ENCODE peak calls at places on chromosomes 5 and 9, in seven cellular contexts. K is tibial nerve, L is K562, H is sigmoid colon, V is esophagus muscularis mucosa, E is HepG2, A is ovary. U is an unnamed sample.

GRCh38 chr9:16809912-16810610 is 60.4 kb downstream of the BNC2 start:
- DNase-seq in A (no peak), E (no peak), V (no peak), H (no peak), L (no peak), K (no peak), U (no peak)

GRCh38 chr5:32710859-32711692 is at the start of gene NPR3:
- DNase-seq in E (no peak), H (peak; percentile 69), K (no peak), V (no peak), L (no peak), A (peak; percentile 50), U (no peak)

GRCh38 chr5:73899055-73899454 is 273.1 kb downstream of the ARHGEF28 start:
- DNase-seq in V (peak; percentile 78), E (no peak), A (no peak), H (no peak), L (no peak), K (no peak), U (no peak)

GRCh38 chr9:20437466-20437865 is 184.8 kb downstream of the MLLT3 start:
- DNase-seq in L (no peak), E (no peak), K (no peak), V (no peak), H (no peak), A (no peak), U (no peak)

GRCh38 chr9:76905661-76905983 is 292 bp downstream of the PRUNE2 start:
- DNase-seq in A (no peak), L (no peak), E (no peak), K (no peak), H (no peak), V (no peak), U (no peak)

GRCh38 chr9:20623021-20623747 is 885 bp upstream of the MLLT3 start:
- DNase-seq in V (no peak), A (peak; percentile 57), E (no peak), L (no peak), H (peak; percentile 70), K (peak; percentile 14), U (peak; percentile 46)

GRCh38 chr9:90423661-90424193 is 218.9 kb downstream of the DIRAS2 start:
- DNase-seq in V (no peak), H (no peak), A (no peak), L (no peak), K (no peak), E (no peak), U (no peak)

GRCh38 chr5:41856644-41857491 is 13.4 kb downstream of the OXCT1 start:
- DNase-seq in K (peak; percentile 75), V (no peak), L (peak; percentile 64), A (no peak), H (no peak), E (peak; percentile 58), U (no peak)

GRCh38 chr9:127739614-127740322 is 4.7 kb upstream of the TOR2A start:
- DNase-seq in K (no peak), E (no peak), L (no peak), V (no peak), A (no peak), H (no peak), U (no peak)

DNA sequence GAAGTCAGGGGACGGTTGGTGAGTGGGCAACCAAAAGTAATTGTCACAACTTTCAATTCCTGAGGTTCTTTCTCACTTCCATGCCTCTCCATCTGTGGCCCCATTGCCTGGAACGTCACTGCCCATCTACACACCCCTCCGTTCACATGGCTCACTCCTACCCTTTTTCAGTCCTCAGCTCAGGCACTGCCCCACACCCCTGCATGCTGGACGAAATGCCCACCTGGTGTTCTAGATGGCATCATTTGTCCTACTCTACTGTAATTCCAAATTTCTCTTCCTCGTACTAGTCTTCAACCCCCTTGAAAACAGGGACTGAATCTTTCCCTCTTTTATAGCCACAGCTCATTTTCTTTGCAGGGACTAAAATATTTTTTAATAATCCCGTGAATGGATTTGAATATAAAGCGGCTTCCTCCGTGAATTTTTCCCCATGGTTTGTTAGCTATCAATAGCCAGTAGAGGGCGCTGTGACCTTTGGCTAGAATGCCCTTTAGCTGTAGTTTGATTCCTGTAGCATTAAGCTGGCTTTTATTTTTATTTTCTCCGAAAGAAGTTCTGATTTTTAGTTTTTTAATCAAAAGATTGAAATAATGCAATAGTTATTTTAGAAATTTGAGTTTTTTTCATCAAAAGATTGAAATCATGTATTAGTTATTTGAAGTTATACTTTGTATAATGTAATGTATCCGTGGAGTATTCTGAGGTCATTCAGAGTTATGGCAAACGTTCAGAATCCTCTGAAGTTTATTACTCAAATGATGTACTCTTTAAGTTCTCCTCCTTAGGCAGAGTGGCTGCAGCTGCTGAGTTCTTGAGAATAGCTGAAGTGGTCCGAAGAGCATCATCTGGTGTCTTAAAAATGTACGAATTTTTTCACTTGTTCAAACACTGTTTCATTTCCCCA is 232.1 kb downstream of the SH3GL2 start:
- DNase-seq in L (peak; percentile 38), A (peak; percentile 50), E (peak; percentile 41), H (peak; percentile 70), K (peak; percentile 73), V (no peak), U (peak; percentile 65)
- H3K27me3 ChIP-seq in L (no peaks in the 10 kb centered on the region), A (no peaks in the 10 kb centered on the region), E (no peaks in the 10 kb centered on the region), H (no peaks in the 10 kb centered on the region), K (no peaks in the 10 kb centered on the region), V (no peaks in the 10 kb centered on the region), U (peaks cover 7% of the 10 kb centered on the region)

GRCh38 chr9:120856700-120857099 is 14.0 kb upstream of the PSMD5 start:
- DNase-seq in A (no peak), L (no peak), K (no peak), V (no peak), H (no peak), E (no peak), U (peak; percentile 88)

GRCh38 chr9:120857902-120858301 is 15.2 kb upstream of the PSMD5 start:
- DNase-seq in A (no peak), E (no peak), H (no peak), K (no peak), V (no peak), L (no peak), U (no peak)

GRCh38 chr9:120855827-120856636 is 13.3 kb upstream of the PSMD5 start:
- DNase-seq in L (no peak), E (no peak), V (no peak), A (no peak), H (no peak), K (no peak), U (no peak)

GRCh38 chr9:120859361-120859760 is 16.6 kb upstream of the PSMD5 start:
- DNase-seq in A (no peak), K (no peak), E (no peak), H (no peak), L (no peak), V (no peak), U (no peak)

GRCh38 chr9:120857481-120857880 is 14.8 kb upstream of the PSMD5 start:
- DNase-seq in K (no peak), H (no peak), E (no peak), V (no peak), L (no peak), A (no peak), U (peak; percentile 50)
- H3K36me3 ChIP-seq in K (peaks cover 89% of the 10 kb centered on the region), H (peaks cover 62% of the 10 kb centered on the region), E (peaks cover 47% of the 10 kb centered on the region), V (peaks cover 36% of the 10 kb centered on the region), L (peaks cover 96% of the 10 kb centered on the region), A (no peaks in the 10 kb centered on the region), U (peaks cover 60% of the 10 kb centered on the region)

DNA sequence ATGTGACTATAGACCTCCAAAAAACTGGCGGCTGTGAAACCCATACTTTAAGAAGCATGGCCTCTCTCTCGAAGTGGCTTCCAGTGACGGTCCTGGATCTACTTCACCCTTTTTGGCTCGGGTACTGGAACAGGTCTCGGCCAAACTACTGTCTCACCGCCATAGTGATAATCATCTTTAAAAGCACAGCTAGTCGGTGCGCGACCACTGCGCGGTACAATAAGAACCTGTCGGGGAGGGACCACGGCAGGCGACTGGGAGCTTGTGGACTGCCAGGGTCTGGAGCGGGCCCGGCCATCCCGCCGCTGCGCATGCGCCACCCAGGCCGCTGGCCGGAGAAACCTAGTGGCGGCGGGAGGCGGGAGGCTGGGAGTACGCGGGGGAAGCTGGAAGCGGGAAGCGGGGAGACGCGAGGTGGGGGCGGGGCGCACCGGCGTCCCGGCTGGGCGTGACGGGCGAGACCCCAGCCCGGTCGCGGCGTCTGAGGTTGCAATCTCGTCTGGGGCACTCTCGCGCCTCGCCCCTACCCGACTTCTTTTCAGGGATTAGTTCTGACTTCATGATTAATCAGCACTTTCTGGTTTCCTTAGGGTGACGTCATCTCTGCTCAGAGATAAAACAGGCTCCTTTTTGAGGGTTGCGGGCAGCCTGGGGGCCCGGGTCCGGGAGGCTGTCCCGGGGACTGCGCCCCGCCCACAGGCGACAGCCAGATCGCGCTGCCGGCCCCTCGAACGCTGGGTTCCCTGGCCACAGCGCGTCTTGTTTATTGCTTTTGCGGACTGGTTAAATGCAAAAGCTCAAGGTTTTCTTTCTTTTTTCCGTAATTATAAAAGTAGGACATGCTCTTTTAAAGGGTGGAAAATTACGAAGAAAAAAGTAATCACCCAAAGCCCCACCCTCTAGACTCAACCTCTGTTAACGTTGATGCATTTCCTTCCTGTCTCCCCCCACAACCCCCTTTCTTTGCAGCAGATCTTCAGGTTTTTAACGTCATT is 266.8 kb downstream of the CWC27 start:
- DNase-seq in L (peak; percentile 97), A (peak; percentile 94), H (peak; percentile 96), V (peak; percentile 96), K (peak; percentile 66), E (peak; percentile 68), U (peak; percentile 87)
- TF ChIP-seq EP300 in L (peak; percentile 53), A (no peak), H (no peak), V (no peak), K (no peak), E (no peak), U (peak; percentile 49)

GRCh38 chr9:136803551-136804508 is 3.9 kb upstream of the RABL6 start:
- DNase-seq in H (no peak), V (no peak), K (no peak), A (peak; percentile 41), L (no peak), E (no peak), U (no peak)

GRCh38 chr9:136804509-136805206 is 3.1 kb upstream of the RABL6 start:
- DNase-seq in E (no peak), H (no peak), K (no peak), L (no peak), V (no peak), A (peak; percentile 51), U (no peak)

GRCh38 chr9:136799854-136800657 is 3.9 kb downstream of the CCDC183 start:
- DNase-seq in H (peak; percentile 86), K (peak; percentile 37), A (peak; percentile 92), L (peak; percentile 95), V (no peak), E (peak; percentile 85), U (peak; percentile 96)

GRCh38 chr9:136805207-136805740 is 2.5 kb upstream of the RABL6 start:
- DNase-seq in H (peak; percentile 63), V (no peak), L (no peak), E (no peak), A (peak; percentile 38), K (no peak), U (no peak)

DNA sequence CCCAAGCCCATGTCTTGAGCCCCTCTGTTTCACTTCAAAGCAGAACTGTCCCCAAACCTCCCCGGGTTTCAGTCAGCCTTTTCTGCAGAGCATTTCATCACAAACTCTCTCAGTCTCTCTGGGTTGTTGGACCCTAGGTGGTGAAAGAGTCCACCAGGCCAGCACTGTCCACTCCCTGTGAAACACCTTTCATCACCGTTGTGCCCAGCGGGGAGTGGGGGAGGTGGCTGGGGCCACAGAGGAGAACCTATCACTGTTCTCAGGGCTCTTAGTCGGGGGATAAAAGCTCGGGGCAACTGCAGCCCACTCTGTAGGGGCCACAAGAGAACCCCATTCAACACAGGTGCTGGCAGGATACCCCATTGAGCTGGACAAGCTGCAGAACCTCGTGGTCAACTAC is 5.4 kb upstream of the RABL6 start:
- DNase-seq in E (no peak), L (no peak), K (no peak), V (no peak), A (peak; percentile 33), H (no peak), U (no peak)
- H3K27me3 ChIP-seq in E (no peaks in the 10 kb centered on the region), L (no peaks in the 10 kb centered on the region), K (no peaks in the 10 kb centered on the region), V (peaks cover 44% of the 10 kb centered on the region), A (no peaks in the 10 kb centered on the region), H (peaks cover 40% of the 10 kb centered on the region), U (peaks cover 6% of the 10 kb centered on the region)

GRCh38 chr9:80208662-80209061 is 636.9 kb downstream of the TLE4 start:
- DNase-seq in A (no peak), H (no peak), K (no peak), E (no peak), L (no peak), V (no peak), U (no peak)
- H3K36me3 ChIP-seq in A (no peaks in the 10 kb centered on the region), H (no peaks in the 10 kb centered on the region), K (no peaks in the 10 kb centered on the region), E (no peaks in the 10 kb centered on the region), L (no peaks in the 10 kb centered on the region), V (no peaks in the 10 kb centered on the region), U (no peaks in the 10 kb centered on the region)

U was measured in stomach.